ENCODE peak calls at places on chromosomes 3 and 15, in four cellular contexts. One of them, this sample, is unnamed.

GRCh38 chr3:174533286-174533685 is 325.8 kb upstream of the NAALADL2 start:
- DNase-seq in NCI-H460: no peak
- DNase-seq in G401: no peak
- DNase-seq in naive thymus-derived CD4-positive, alpha-beta T cell: no peak
- DNase-seq in this sample: no peak

GRCh38 chr3:184578822-184579221 is 17.2 kb downstream of the EPHB3 start:
- DNase-seq in G401: no peak
- DNase-seq in NCI-H460: no peak
- DNase-seq in naive thymus-derived CD4-positive, alpha-beta T cell: no peak
- DNase-seq in this sample: no peak

GRCh38 chr3:51798561-51798960 is 19.5 kb upstream of the IQCF6 start:
- DNase-seq in NCI-H460: no peak
- DNase-seq in G401: no peak
- DNase-seq in naive thymus-derived CD4-positive, alpha-beta T cell: no peak
- DNase-seq in this sample: peak

GRCh38 chr3:47976135-47976758 is 40.0 kb downstream of the MAP4 start:
- DNase-seq in G401: no peak
- DNase-seq in naive thymus-derived CD4-positive, alpha-beta T cell: no peak
- DNase-seq in NCI-H460: no peak
- DNase-seq in this sample: no peak

GRCh38 chr3:197791120-197792018 is at the start of gene LRCH3:
- DNase-seq in NCI-H460: peak
- DNase-seq in naive thymus-derived CD4-positive, alpha-beta T cell: peak
- DNase-seq in G401: peak
- DNase-seq in this sample: peak

GRCh38 chr15:66760968-66761722 is 59.1 kb downstream of the SMAD6 start:
- DNase-seq in NCI-H460: no peak
- DNase-seq in G401: no peak
- DNase-seq in naive thymus-derived CD4-positive, alpha-beta T cell: no peak
- DNase-seq in this sample: no peak

GRCh38 chr3:88412346-88412745 is 262.6 kb downstream of the C3orf38 start:
- DNase-seq in naive thymus-derived CD4-positive, alpha-beta T cell: no peak
- DNase-seq in G401: no peak
- DNase-seq in NCI-H460: no peak
- DNase-seq in this sample: no peak

GRCh38 chr3:42905740-42906084 is 230 bp upstream of the ZNF662 start:
- DNase-seq in NCI-H460: no peak
- DNase-seq in G401: no peak
- DNase-seq in naive thymus-derived CD4-positive, alpha-beta T cell: no peak
- DNase-seq in this sample: no peak

GRCh38 chr15:38859574-38859973 is 295.0 kb upstream of the RASGRP1 start:
- DNase-seq in naive thymus-derived CD4-positive, alpha-beta T cell: no peak
- DNase-seq in G401: no peak
- DNase-seq in NCI-H460: no peak
- DNase-seq in this sample: no peak

GRCh38 chr3:140843656-140844055 is 98.0 kb upstream of the SLC25A36 start:
- DNase-seq in NCI-H460: no peak
- DNase-seq in G401: no peak
- DNase-seq in naive thymus-derived CD4-positive, alpha-beta T cell: no peak
- DNase-seq in this sample: no peak

GRCh38 chr15:88648357-88649214 is 9.8 kb downstream of the ISG20 start:
- DNase-seq in naive thymus-derived CD4-positive, alpha-beta T cell: no peak
- DNase-seq in NCI-H460: no peak
- DNase-seq in G401: no peak
- DNase-seq in this sample: no peak

GRCh38 chr15:74519311-74519710 is 21.7 kb upstream of the ARID3B start:
- DNase-seq in G401: no peak
- DNase-seq in NCI-H460: no peak
- DNase-seq in naive thymus-derived CD4-positive, alpha-beta T cell: no peak
- DNase-seq in this sample: no peak

GRCh38 chr3:113255100-113255853 is 43.9 kb downstream of the BOC start:
- DNase-seq in NCI-H460: no peak
- DNase-seq in G401: no peak
- DNase-seq in naive thymus-derived CD4-positive, alpha-beta T cell: no peak
- DNase-seq in this sample: no peak

GRCh38 chr3:184335661-184336483 is 1.5 kb upstream of the FAM131A start:
- DNase-seq in naive thymus-derived CD4-positive, alpha-beta T cell: peak
- DNase-seq in NCI-H460: peak
- DNase-seq in G401: peak
- DNase-seq in this sample: peak

GRCh38 chr3:99430348-99431134 is 207.9 kb upstream of the COL8A1 start:
- DNase-seq in naive thymus-derived CD4-positive, alpha-beta T cell: no peak
- DNase-seq in NCI-H460: no peak
- DNase-seq in G401: no peak
- DNase-seq in this sample: no peak

GRCh38 chr3:102006812-102007485 is 157.6 kb downstream of the NFKBIZ start:
- DNase-seq in naive thymus-derived CD4-positive, alpha-beta T cell: no peak
- DNase-seq in NCI-H460: no peak
- DNase-seq in G401: peak
- DNase-seq in this sample: peak

GRCh38 chr15:93719941-93720351 is 511.4 kb upstream of the MCTP2 start:
- DNase-seq in NCI-H460: no peak
- DNase-seq in naive thymus-derived CD4-positive, alpha-beta T cell: no peak
- DNase-seq in G401: no peak
- DNase-seq in this sample: no peak

GRCh38 chr3:149333518-149333859 is at the start of gene TM4SF18:
- DNase-seq in naive thymus-derived CD4-positive, alpha-beta T cell: no peak
- DNase-seq in NCI-H460: no peak
- DNase-seq in G401: peak
- DNase-seq in this sample: peak

GRCh38 chr3:122583770-122584169 is 6.3 kb downstream of the PARP15 start:
- DNase-seq in NCI-H460: no peak
- DNase-seq in naive thymus-derived CD4-positive, alpha-beta T cell: no peak
- DNase-seq in G401: no peak
- DNase-seq in this sample: no peak

GRCh38 chr15:80485370-80486164 is 81.4 kb downstream of the ARNT2 start:
- DNase-seq in G401: no peak
- DNase-seq in naive thymus-derived CD4-positive, alpha-beta T cell: no peak
- DNase-seq in NCI-H460: no peak
- DNase-seq in this sample: no peak

GRCh38 chr3:146128179-146128578 is 32.8 kb downstream of the PLOD2 start:
- DNase-seq in G401: no peak
- DNase-seq in naive thymus-derived CD4-positive, alpha-beta T cell: no peak
- DNase-seq in NCI-H460: no peak
- DNase-seq in this sample: no peak

GRCh38 chr3:133383175-133383574 is 16.7 kb upstream of the BFSP2 start:
- DNase-seq in naive thymus-derived CD4-positive, alpha-beta T cell: no peak
- DNase-seq in NCI-H460: no peak
- DNase-seq in G401: no peak
- DNase-seq in this sample: no peak

GRCh38 chr3:104596551-104596950 is 770.2 kb upstream of the ALCAM start:
- DNase-seq in G401: peak
- DNase-seq in NCI-H460: peak
- DNase-seq in naive thymus-derived CD4-positive, alpha-beta T cell: peak
- DNase-seq in this sample: peak

This sample was measured in midbrain.